ENCODE peak calls at places on chromosome 7, in ten cellular contexts. Y is K562, M is PC-9, P is fibroblast of lung, H is hepatocyte, Z is neural progenitor cell, U is HepG2, F is GM23338, D is mammary epithelial cell, Q is PC-3. O is an unnamed sample.
A peak's percentile ranks its signal among the peaks of the same experiment; 100 is the strongest.

GRCh38 chr7:17830206-17830605 is 110.1 kb downstream of the SNX13 start:
- DNase-seq in Y (no peak), M (no peak), P (no peak), H (no peak), Z (no peak), U (no peak), F (no peak), D (no peak), Q (no peak), O (no peak)

GRCh38 chr7:139828446-139828845 is 618 bp upstream of the TBXAS1 start:
- DNase-seq in Y (no peak), M (no peak), P (no peak), H (no peak), Z (no peak), U (no peak), F (no peak), D (no peak), Q (no peak), O (no peak)

GRCh38 chr7:144513332-144513731 is 109.8 kb upstream of the NOBOX start:
- DNase-seq in Y (no peak), M (no peak), P (no peak), H (peak; percentile 35), Z (peak; percentile 59), U (no peak), F (peak; percentile 57), D (no peak), Q (peak; percentile 40), O (no peak)

GRCh38 chr7:42143605-42144252 is 93.3 kb downstream of the GLI3 start:
- DNase-seq in Y (no peak), M (no peak), P (peak; percentile 72), H (no peak), Z (no peak), U (no peak), F (no peak), D (no peak), Q (no peak), O (no peak)

GRCh38 chr7:38463277-38464224 is 167.6 kb downstream of the AMPH start:
- DNase-seq in Y (no peak), M (no peak), P (peak; percentile 63), H (peak; percentile 15), Z (no peak), U (no peak), F (no peak), D (peak; percentile 19), Q (peak; percentile 27), O (no peak)

GRCh38 chr7:117086788-117087187 is 133.5 kb downstream of the ST7 start:
- DNase-seq in Y (no peak), M (no peak), P (peak; percentile 67), H (no peak), Z (no peak), U (no peak), F (no peak), D (no peak), Q (no peak), O (no peak)

GRCh38 chr7:131753620-131754222 is 197.3 kb upstream of the PODXL start:
- DNase-seq in Y (no peak), M (no peak), P (no peak), H (peak; percentile 39), Z (peak; percentile 67), U (peak; percentile 13), F (peak; percentile 76), D (no peak), Q (peak; percentile 51), O (no peak)

GRCh38 chr7:29749701-29750321 is 56.5 kb upstream of the WIPF3 start:
- DNase-seq in Y (peak; percentile 39), M (no peak), P (no peak), H (no peak), Z (no peak), U (no peak), F (no peak), D (no peak), Q (no peak), O (no peak)

GRCh38 chr7:149097088-149097487 is 6.6 kb upstream of the ZNF786 start:
- DNase-seq in Y (no peak), M (no peak), P (peak; percentile 35), H (no peak), Z (no peak), U (no peak), F (peak; percentile 76), D (no peak), Q (no peak), O (no peak)

GRCh38 chr7:113796557-113796956 is 122.3 kb downstream of the PPP1R3A start:
- DNase-seq in Y (no peak), M (no peak), P (peak; percentile 92), H (no peak), Z (no peak), U (no peak), F (peak; percentile 13), D (peak; percentile 75), Q (no peak), O (no peak)

DNA sequence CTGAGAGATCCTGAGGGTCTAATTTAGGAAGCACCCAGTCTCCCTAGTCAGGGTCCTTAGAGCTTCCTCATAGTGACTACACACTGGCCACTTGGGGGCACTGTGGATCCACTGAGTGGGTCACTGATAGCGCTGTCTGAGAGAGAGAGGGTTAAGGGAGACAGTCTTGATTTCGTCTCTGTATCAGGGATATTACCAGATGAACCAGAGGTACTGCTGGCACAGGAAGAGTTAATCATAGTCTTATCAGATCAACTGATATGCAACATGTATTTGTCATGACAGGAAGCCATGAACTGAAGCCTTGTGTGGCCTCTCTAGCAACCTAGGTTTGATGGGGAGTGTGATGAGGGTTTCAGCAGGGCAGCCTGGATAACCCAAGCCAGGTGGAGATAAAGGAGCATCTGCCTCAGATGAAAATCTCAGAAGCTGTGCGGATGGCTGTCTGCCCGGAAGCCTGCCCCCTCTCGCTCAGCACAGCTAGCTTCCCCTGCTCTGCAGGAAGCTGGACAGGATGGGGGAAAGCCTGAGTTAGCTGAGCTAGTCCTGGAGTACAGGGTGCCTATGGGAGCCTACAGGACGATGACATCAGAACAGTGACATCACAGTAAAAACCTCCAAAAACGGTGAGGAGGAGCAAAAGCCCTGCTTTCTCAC is 214.0 kb upstream of the PRSS1 start:
- DNase-seq in Y (peak; percentile 71), M (peak; percentile 84), P (peak; percentile 81), H (peak; percentile 82), Z (peak; percentile 89), U (peak; percentile 41), F (peak; percentile 94), D (peak; percentile 70), Q (peak; percentile 94), O (peak; percentile 75)
- H2AFZ ChIP-seq in Y (no peak overlapping the region), M (no peak overlapping the region), P (peak overlapping the region; percentile 71), H (no peak overlapping the region), Z (no peak overlapping the region), U (no peak overlapping the region), F (peak overlapping the region; percentile 15), D (peak overlapping the region; percentile 62), Q (peak overlapping the region; percentile 7), O (peak overlapping the region; percentile 24)

GRCh38 chr7:2452074-2452507 is 24.1 kb downstream of the GRIFIN start:
- DNase-seq in Y (peak; percentile 36), M (no peak), P (no peak), H (peak; percentile 28), Z (no peak), U (peak; percentile 20), F (peak; percentile 51), D (no peak), Q (no peak), O (no peak)
- H3K4me3 ChIP-seq in Y (no peak overlapping the region), M (no peak overlapping the region), P (no peak overlapping the region), H (no peak overlapping the region), Z (no peak overlapping the region), U (peak overlapping the region; percentile 76), F (no peak overlapping the region), D (no peak overlapping the region), Q (no peak overlapping the region), O (no peak overlapping the region)

GRCh38 chr7:49767719-49768118 is 5.7 kb upstream of the VWC2 start:
- DNase-seq in Y (no peak), M (no peak), P (no peak), H (no peak), Z (no peak), U (no peak), F (no peak), D (no peak), Q (no peak), O (no peak)

GRCh38 chr7:49770838-49771237 is 2.6 kb upstream of the VWC2 start:
- DNase-seq in Y (no peak), M (no peak), P (no peak), H (no peak), Z (no peak), U (no peak), F (no peak), D (no peak), Q (no peak), O (no peak)

GRCh38 chr7:49768835-49769234 is 4.6 kb upstream of the VWC2 start:
- DNase-seq in Y (no peak), M (no peak), P (no peak), H (no peak), Z (no peak), U (no peak), F (no peak), D (no peak), Q (no peak), O (no peak)

GRCh38 chr7:49768254-49768653 is 5.2 kb upstream of the VWC2 start:
- DNase-seq in Y (no peak), M (no peak), P (no peak), H (no peak), Z (no peak), U (no peak), F (no peak), D (no peak), Q (no peak), O (no peak)

DNA sequence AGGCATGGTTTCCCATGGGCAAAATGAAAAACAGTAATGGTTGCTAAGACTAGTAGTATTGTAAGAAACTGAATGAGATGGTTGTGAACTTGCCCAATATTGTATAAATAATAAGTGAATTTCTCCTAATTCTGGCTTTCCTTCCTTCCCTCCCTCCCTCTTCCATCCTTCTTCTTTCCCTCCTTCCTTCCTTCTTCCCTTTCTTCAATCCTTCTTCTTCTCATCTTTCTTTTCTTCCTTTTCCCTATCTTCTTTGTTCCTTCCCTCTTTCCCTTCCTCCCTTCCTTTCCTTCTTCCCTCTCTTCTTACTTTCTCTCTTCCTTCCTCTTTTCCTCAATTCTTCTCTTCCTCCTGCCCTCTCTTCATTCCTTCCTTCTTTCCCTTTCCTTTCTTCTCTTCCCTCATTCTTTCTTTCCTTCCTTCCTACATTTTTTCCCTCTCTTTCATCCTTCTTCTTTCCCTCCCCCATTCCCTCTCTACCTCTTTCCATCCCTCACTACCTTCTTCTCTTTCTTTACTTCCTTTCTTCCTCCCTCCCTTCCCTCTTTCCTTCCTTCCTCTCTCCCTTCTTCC is 4.1 kb upstream of the VWC2 start:
- DNase-seq in Y (no peak), M (no peak), P (no peak), H (no peak), Z (no peak), U (no peak), F (no peak), D (no peak), Q (no peak), O (no peak)
- TF ChIP-seq EZH2 in Y (no peak), M (no peak), P (no peak), H (no peak), Z (no peak), U (no peak), F (no peak), D (no peak), Q (no peak), O (no peak)

DNA sequence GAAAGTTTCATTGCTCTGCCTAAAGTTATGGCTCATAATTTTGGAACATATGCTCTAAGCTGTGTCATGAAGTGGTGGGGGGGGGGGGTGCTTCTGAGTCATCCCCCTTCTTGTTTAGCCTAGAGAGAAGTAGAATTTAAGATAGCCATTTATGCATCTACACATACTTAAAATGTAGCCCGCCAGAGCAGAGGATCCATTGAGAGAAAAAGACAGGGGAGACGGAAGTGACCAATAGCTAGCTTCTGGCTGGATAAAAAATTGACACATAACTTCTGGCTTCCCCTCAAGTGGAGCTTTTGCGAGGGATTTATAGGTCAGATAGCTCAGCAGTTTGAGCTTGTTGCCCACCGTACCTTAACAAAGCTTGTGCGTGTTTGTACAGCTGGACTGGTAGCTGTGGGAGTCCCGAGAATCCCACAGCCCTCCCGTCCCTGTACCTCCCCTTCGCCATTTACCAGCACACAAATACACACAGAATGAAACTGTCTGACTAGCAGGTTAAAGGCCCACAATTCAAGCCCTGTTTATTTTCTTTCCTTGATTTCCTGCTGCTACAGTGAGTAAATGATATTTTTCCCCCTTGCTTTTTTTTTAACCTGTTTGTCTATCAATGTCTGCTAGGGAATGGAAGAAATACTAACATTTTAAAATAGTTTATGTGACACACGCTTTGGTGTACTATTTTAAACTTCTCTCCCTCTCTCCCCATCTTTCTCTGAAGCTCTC is 232.6 kb upstream of the FERD3L start:
- DNase-seq in Y (peak; percentile 6), M (no peak), P (peak; percentile 83), H (peak; percentile 9), Z (no peak), U (no peak), F (no peak), D (no peak), Q (peak; percentile 19), O (no peak)
- H2AFZ ChIP-seq in Y (no peak overlapping the region), M (peak overlapping the region; percentile 5), P (peak overlapping the region; percentile 91), H (peak overlapping the region; percentile 42), Z (no peak overlapping the region), U (no peak overlapping the region), F (peak overlapping the region; percentile 83), D (no peak overlapping the region), Q (no peak overlapping the region), O (no peak overlapping the region)

O was measured in keratinocyte.